ENCODE peak calls at places on chromosomes 12 and 14, in eight cellular contexts. One of them, this sample, is unnamed.

GRCh38 chr12:5442251-5443006 is 10.5 kb downstream of the NTF3 start:
- DNase-seq in cardiac fibroblast: peak
- DNase-seq in fibroblast of pulmonary artery: peak
- DNase-seq in lower leg skin: no peak
- DNase-seq in tibial artery: no peak
- DNase-seq in thoracic aorta: no peak
- DNase-seq in esophagus squamous epithelium: no peak
- DNase-seq in heart left ventricle: no peak
- DNase-seq in this sample: no peak

GRCh38 chr14:68656452-68656851 is 136.4 kb downstream of the ZFP36L1 start:
- DNase-seq in cardiac fibroblast: no peak
- DNase-seq in fibroblast of pulmonary artery: no peak
- DNase-seq in lower leg skin: peak
- DNase-seq in tibial artery: peak
- DNase-seq in thoracic aorta: no peak
- DNase-seq in esophagus squamous epithelium: no peak
- DNase-seq in heart left ventricle: no peak
- DNase-seq in this sample: no peak

GRCh38 chr12:49277466-49277865 is 12.6 kb downstream of the TUBA1C start:
- DNase-seq in cardiac fibroblast: no peak
- DNase-seq in fibroblast of pulmonary artery: no peak
- DNase-seq in lower leg skin: no peak
- DNase-seq in tibial artery: no peak
- DNase-seq in thoracic aorta: no peak
- DNase-seq in esophagus squamous epithelium: no peak
- DNase-seq in heart left ventricle: no peak
- DNase-seq in this sample: no peak

GRCh38 chr12:41956353-41956752 is 188.3 kb downstream of the GXYLT1 start:
- DNase-seq in cardiac fibroblast: no peak
- DNase-seq in fibroblast of pulmonary artery: no peak
- DNase-seq in lower leg skin: no peak
- DNase-seq in tibial artery: no peak
- DNase-seq in thoracic aorta: no peak
- DNase-seq in esophagus squamous epithelium: no peak
- DNase-seq in heart left ventricle: no peak
- DNase-seq in this sample: no peak

GRCh38 chr12:108724054-108724889 is 7.0 kb downstream of the CORO1C start:
- DNase-seq in cardiac fibroblast: peak
- DNase-seq in fibroblast of pulmonary artery: peak
- DNase-seq in lower leg skin: no peak
- DNase-seq in tibial artery: no peak
- DNase-seq in thoracic aorta: no peak
- DNase-seq in esophagus squamous epithelium: no peak
- DNase-seq in heart left ventricle: peak
- DNase-seq in this sample: no peak

GRCh38 chr12:26651566-26652188 is 181.3 kb downstream of the ITPR2 start:
- DNase-seq in cardiac fibroblast: peak
- DNase-seq in fibroblast of pulmonary artery: peak
- DNase-seq in lower leg skin: no peak
- DNase-seq in tibial artery: no peak
- DNase-seq in thoracic aorta: no peak
- DNase-seq in esophagus squamous epithelium: no peak
- DNase-seq in heart left ventricle: no peak
- DNase-seq in this sample: peak

GRCh38 chr14:52325126-52325525 is 11.0 kb downstream of the PTGER2 start:
- DNase-seq in cardiac fibroblast: no peak
- DNase-seq in fibroblast of pulmonary artery: no peak
- DNase-seq in lower leg skin: no peak
- DNase-seq in tibial artery: no peak
- DNase-seq in thoracic aorta: no peak
- DNase-seq in esophagus squamous epithelium: no peak
- DNase-seq in heart left ventricle: no peak
- DNase-seq in this sample: peak

GRCh38 chr14:78022059-78022458 is 148.1 kb upstream of the NRXN3 start:
- DNase-seq in cardiac fibroblast: peak
- DNase-seq in fibroblast of pulmonary artery: peak
- DNase-seq in lower leg skin: no peak
- DNase-seq in tibial artery: no peak
- DNase-seq in thoracic aorta: no peak
- DNase-seq in esophagus squamous epithelium: no peak
- DNase-seq in heart left ventricle: peak
- DNase-seq in this sample: peak

GRCh38 chr14:88879016-88879415 is 54.6 kb downstream of the TTC8 start:
- DNase-seq in cardiac fibroblast: peak
- DNase-seq in fibroblast of pulmonary artery: peak
- DNase-seq in lower leg skin: no peak
- DNase-seq in tibial artery: no peak
- DNase-seq in thoracic aorta: no peak
- DNase-seq in esophagus squamous epithelium: no peak
- DNase-seq in heart left ventricle: no peak
- DNase-seq in this sample: no peak

GRCh38 chr12:94208433-94208921 is 60.1 kb downstream of the PLXNC1 start:
- DNase-seq in cardiac fibroblast: peak
- DNase-seq in fibroblast of pulmonary artery: no peak
- DNase-seq in lower leg skin: no peak
- DNase-seq in tibial artery: no peak
- DNase-seq in thoracic aorta: no peak
- DNase-seq in esophagus squamous epithelium: no peak
- DNase-seq in heart left ventricle: no peak
- DNase-seq in this sample: peak

GRCh38 chr12:69254046-69254445 is 14.7 kb downstream of the CPSF6 start:
- DNase-seq in cardiac fibroblast: peak
- DNase-seq in fibroblast of pulmonary artery: peak
- DNase-seq in lower leg skin: no peak
- DNase-seq in tibial artery: no peak
- DNase-seq in thoracic aorta: no peak
- DNase-seq in esophagus squamous epithelium: no peak
- DNase-seq in heart left ventricle: no peak
- DNase-seq in this sample: peak

GRCh38 chr12:21416611-21417121 is 20.8 kb upstream of the PYROXD1 start:
- DNase-seq in cardiac fibroblast: peak
- DNase-seq in fibroblast of pulmonary artery: peak
- DNase-seq in lower leg skin: no peak
- DNase-seq in tibial artery: no peak
- DNase-seq in thoracic aorta: no peak
- DNase-seq in esophagus squamous epithelium: no peak
- DNase-seq in heart left ventricle: no peak
- DNase-seq in this sample: no peak

GRCh38 chr12:22046968-22047390 is 961 bp downstream of the CMAS start:
- DNase-seq in cardiac fibroblast: no peak
- DNase-seq in fibroblast of pulmonary artery: peak
- DNase-seq in lower leg skin: no peak
- DNase-seq in tibial artery: no peak
- DNase-seq in thoracic aorta: no peak
- DNase-seq in esophagus squamous epithelium: no peak
- DNase-seq in heart left ventricle: no peak
- DNase-seq in this sample: no peak

GRCh38 chr12:24560867-24561266 is 388.0 kb downstream of the BCAT1 start:
- DNase-seq in cardiac fibroblast: peak
- DNase-seq in fibroblast of pulmonary artery: no peak
- DNase-seq in lower leg skin: no peak
- DNase-seq in tibial artery: peak
- DNase-seq in thoracic aorta: no peak
- DNase-seq in esophagus squamous epithelium: no peak
- DNase-seq in heart left ventricle: peak
- DNase-seq in this sample: no peak

GRCh38 chr12:53097564-53098353 is at the start of gene IGFBP6:
- DNase-seq in cardiac fibroblast: peak
- DNase-seq in fibroblast of pulmonary artery: peak
- DNase-seq in lower leg skin: peak
- DNase-seq in tibial artery: peak
- DNase-seq in thoracic aorta: no peak
- DNase-seq in esophagus squamous epithelium: no peak
- DNase-seq in heart left ventricle: peak
- DNase-seq in this sample: peak

GRCh38 chr12:128789356-128789929 is 34.3 kb downstream of the SLC15A4 start:
- DNase-seq in cardiac fibroblast: no peak
- DNase-seq in fibroblast of pulmonary artery: no peak
- DNase-seq in lower leg skin: no peak
- DNase-seq in tibial artery: no peak
- DNase-seq in thoracic aorta: no peak
- DNase-seq in esophagus squamous epithelium: no peak
- DNase-seq in heart left ventricle: no peak
- DNase-seq in this sample: no peak

DNA sequence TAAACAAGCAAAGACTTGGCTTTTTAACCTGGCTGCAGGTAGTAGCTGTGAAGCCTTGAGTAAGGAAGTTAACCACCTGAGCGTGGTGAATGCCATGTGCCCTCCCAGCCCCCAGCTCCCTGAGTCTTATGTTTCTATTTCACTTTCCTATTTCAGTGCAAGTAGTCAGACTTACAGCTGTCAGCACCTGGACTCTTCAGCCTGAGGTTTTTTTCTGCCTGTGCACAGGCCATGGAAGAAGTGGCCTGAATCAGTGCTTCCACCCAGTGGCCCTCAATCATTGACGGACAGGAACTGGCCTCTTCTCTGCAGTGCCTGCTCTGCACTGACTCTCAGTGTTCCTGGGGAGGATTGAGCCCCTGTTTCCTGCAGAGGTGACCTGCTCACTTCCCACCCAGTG is 796.4 kb downstream of the MED13L start:
- DNase-seq in cardiac fibroblast: no peak
- DNase-seq in fibroblast of pulmonary artery: peak
- DNase-seq in lower leg skin: no peak
- DNase-seq in tibial artery: no peak
- DNase-seq in thoracic aorta: no peak
- DNase-seq in esophagus squamous epithelium: no peak
- DNase-seq in heart left ventricle: no peak
- DNase-seq in this sample: no peak
- TF ChIP-seq CTCF in cardiac fibroblast: no peak
- TF ChIP-seq CTCF in fibroblast of pulmonary artery: no peak
- TF ChIP-seq CTCF in lower leg skin: no peak
- TF ChIP-seq CTCF in tibial artery: no peak
- TF ChIP-seq CTCF in thoracic aorta: no peak
- TF ChIP-seq CTCF in esophagus squamous epithelium: no peak
- TF ChIP-seq CTCF in heart left ventricle: no peak
- TF ChIP-seq CTCF in this sample: no peak

DNA sequence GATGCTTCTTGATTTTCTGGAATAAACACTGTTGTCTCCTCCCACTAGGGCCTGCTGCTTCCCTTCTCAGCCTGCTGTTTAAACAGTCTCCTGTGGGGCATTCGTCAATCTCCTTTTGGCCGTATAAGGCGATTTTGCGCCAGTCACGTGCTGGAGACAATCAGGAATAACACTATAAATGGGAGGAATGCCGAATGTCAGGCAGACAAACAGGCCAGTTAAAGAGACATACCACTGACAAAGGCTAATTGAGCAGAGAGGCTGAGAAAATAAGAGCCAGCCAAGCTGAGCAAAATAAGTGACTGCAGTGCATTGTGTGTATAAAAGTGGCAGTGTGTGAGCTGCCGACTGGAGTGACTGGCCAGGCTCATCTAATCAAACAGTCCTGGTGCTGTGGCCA is 23.3 kb downstream of the DMAC2L start:
- DNase-seq in cardiac fibroblast: peak
- DNase-seq in fibroblast of pulmonary artery: peak
- DNase-seq in lower leg skin: peak
- DNase-seq in tibial artery: peak
- DNase-seq in thoracic aorta: no peak
- DNase-seq in esophagus squamous epithelium: no peak
- DNase-seq in heart left ventricle: peak
- DNase-seq in this sample: no peak
- TF ChIP-seq CTCF in cardiac fibroblast: no peak
- TF ChIP-seq CTCF in fibroblast of pulmonary artery: no peak
- TF ChIP-seq CTCF in lower leg skin: no peak
- TF ChIP-seq CTCF in tibial artery: no peak
- TF ChIP-seq CTCF in thoracic aorta: no peak
- TF ChIP-seq CTCF in esophagus squamous epithelium: no peak
- TF ChIP-seq CTCF in heart left ventricle: no peak
- TF ChIP-seq CTCF in this sample: no peak

DNA sequence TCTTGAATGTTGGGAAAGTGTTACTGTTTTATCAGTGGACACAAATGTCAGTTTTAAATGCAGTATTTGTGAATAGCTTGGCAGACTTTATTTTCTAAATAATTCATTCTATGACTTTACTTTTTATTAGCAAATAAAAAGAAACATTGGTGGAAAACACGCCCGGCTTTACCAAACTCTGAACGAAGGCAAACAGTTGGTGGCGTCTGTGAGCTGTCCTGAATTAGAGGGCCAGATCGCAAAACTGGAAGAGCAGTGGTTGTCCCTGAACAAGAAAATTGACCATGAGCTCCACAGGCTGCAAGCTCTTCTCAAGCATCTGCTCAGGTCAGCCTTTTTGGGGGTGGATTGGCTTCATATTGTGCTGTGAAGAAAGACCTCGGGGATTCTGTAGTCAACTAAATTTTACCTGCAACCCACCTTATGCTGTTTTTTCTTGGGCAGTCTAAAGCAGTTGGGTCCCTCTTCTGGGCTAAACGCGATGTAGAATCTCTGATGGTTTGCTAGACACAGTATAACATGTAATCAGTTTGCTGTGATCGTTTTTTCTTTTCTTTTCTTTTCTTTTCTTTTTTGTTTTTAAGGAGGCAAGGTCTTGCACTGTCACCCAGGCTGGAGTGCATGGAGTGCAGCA is 156.4 kb downstream of the ESR2 start:
- DNase-seq in cardiac fibroblast: peak
- DNase-seq in fibroblast of pulmonary artery: peak
- DNase-seq in lower leg skin: no peak
- DNase-seq in tibial artery: no peak
- DNase-seq in thoracic aorta: no peak
- DNase-seq in esophagus squamous epithelium: no peak
- DNase-seq in heart left ventricle: no peak
- DNase-seq in this sample: no peak
- TF ChIP-seq CTCF in cardiac fibroblast: peak
- TF ChIP-seq CTCF in fibroblast of pulmonary artery: peak
- TF ChIP-seq CTCF in lower leg skin: no peak
- TF ChIP-seq CTCF in tibial artery: no peak
- TF ChIP-seq CTCF in thoracic aorta: no peak
- TF ChIP-seq CTCF in esophagus squamous epithelium: no peak
- TF ChIP-seq CTCF in heart left ventricle: peak
- TF ChIP-seq CTCF in this sample: peak

GRCh38 chr12:116140559-116140958 is 136.9 kb downstream of the MED13L start:
- DNase-seq in cardiac fibroblast: no peak
- DNase-seq in fibroblast of pulmonary artery: no peak
- DNase-seq in lower leg skin: no peak
- DNase-seq in tibial artery: no peak
- DNase-seq in thoracic aorta: no peak
- DNase-seq in esophagus squamous epithelium: no peak
- DNase-seq in heart left ventricle: no peak
- DNase-seq in this sample: no peak

GRCh38 chr12:116142936-116143882 is 134.3 kb downstream of the MED13L start:
- DNase-seq in cardiac fibroblast: peak
- DNase-seq in fibroblast of pulmonary artery: peak
- DNase-seq in lower leg skin: no peak
- DNase-seq in tibial artery: no peak
- DNase-seq in thoracic aorta: no peak
- DNase-seq in esophagus squamous epithelium: no peak
- DNase-seq in heart left ventricle: no peak
- DNase-seq in this sample: no peak

GRCh38 chr12:116141833-116142162 is 135.7 kb downstream of the MED13L start:
- DNase-seq in cardiac fibroblast: no peak
- DNase-seq in fibroblast of pulmonary artery: no peak
- DNase-seq in lower leg skin: no peak
- DNase-seq in tibial artery: no peak
- DNase-seq in thoracic aorta: no peak
- DNase-seq in esophagus squamous epithelium: no peak
- DNase-seq in heart left ventricle: no peak
- DNase-seq in this sample: no peak

GRCh38 chr12:116138781-116139180 is 138.7 kb downstream of the MED13L start:
- DNase-seq in cardiac fibroblast: no peak
- DNase-seq in fibroblast of pulmonary artery: no peak
- DNase-seq in lower leg skin: no peak
- DNase-seq in tibial artery: no peak
- DNase-seq in thoracic aorta: no peak
- DNase-seq in esophagus squamous epithelium: no peak
- DNase-seq in heart left ventricle: no peak
- DNase-seq in this sample: no peak

GRCh38 chr12:116141110-116141832 is 136.2 kb downstream of the MED13L start:
- DNase-seq in cardiac fibroblast: no peak
- DNase-seq in fibroblast of pulmonary artery: no peak
- DNase-seq in lower leg skin: no peak
- DNase-seq in tibial artery: no peak
- DNase-seq in thoracic aorta: no peak
- DNase-seq in esophagus squamous epithelium: no peak
- DNase-seq in heart left ventricle: no peak
- DNase-seq in this sample: no peak
- TF ChIP-seq CTCF in cardiac fibroblast: no peak
- TF ChIP-seq CTCF in fibroblast of pulmonary artery: peak
- TF ChIP-seq CTCF in lower leg skin: no peak
- TF ChIP-seq CTCF in tibial artery: peak
- TF ChIP-seq CTCF in thoracic aorta: no peak
- TF ChIP-seq CTCF in esophagus squamous epithelium: no peak
- TF ChIP-seq CTCF in heart left ventricle: peak
- TF ChIP-seq CTCF in this sample: peak

This sample was measured in GM10248.